ENCODE peak calls at places on chromosomes 6 and 20, in ten cellular contexts. J, A, Q, D, N, X, S, E, M and Z are unnamed samples.

GRCh38 chr20:48809672-48810071 is 18.1 kb downstream of the PREX1 start:
- DNase-seq in E (no peak), S (no peak), Q (no peak), M (no peak), A (no peak), X (no peak), D (no peak), J (no peak), N (no peak), Z (no peak)

GRCh38 chr20:19851863-19852262 is 93.8 kb downstream of the RIN2 start:
- DNase-seq in N (no peak), D (no peak), J (no peak), X (no peak), Q (no peak), A (no peak), M (no peak), S (no peak), E (no peak), Z (no peak)

GRCh38 chr6:2183235-2183634 is 62.2 kb downstream of the GMDS start:
- DNase-seq in J (no peak), N (no peak), M (no peak), A (no peak), X (no peak), E (no peak), D (no peak), S (no peak), Q (no peak), Z (no peak)

GRCh38 chr6:138001750-138002349 is 105.4 kb downstream of the PERP start:
- DNase-seq in M (peak), S (peak), N (peak), A (peak), E (no peak), J (peak), D (peak), X (peak), Q (peak), Z (no peak)

GRCh38 chr6:69370763-69371162 is 426.0 kb downstream of the LMBRD1 start:
- DNase-seq in M (no peak), E (no peak), Q (no peak), X (no peak), J (no peak), D (no peak), N (no peak), S (no peak), A (no peak), Z (no peak)

GRCh38 chr6:127532991-127533390 is 13.9 kb upstream of the MTCL3 start:
- DNase-seq in Q (no peak), A (no peak), M (no peak), S (no peak), N (no peak), D (no peak), X (no peak), J (no peak), E (no peak), Z (no peak)

GRCh38 chr6:11711994-11712698 is 66.5 kb downstream of the ADTRP start:
- DNase-seq in E (no peak), N (no peak), Q (no peak), X (no peak), A (no peak), D (no peak), M (no peak), J (no peak), S (no peak), Z (no peak)

GRCh38 chr6:104251651-104252050 is 608.1 kb downstream of the HACE1 start:
- DNase-seq in N (no peak), D (no peak), J (no peak), E (no peak), M (no peak), Q (no peak), A (no peak), S (no peak), X (no peak), Z (no peak)

GRCh38 chr20:6698056-6698455 is 69.4 kb upstream of the BMP2 start:
- DNase-seq in A (no peak), D (no peak), Q (no peak), X (peak), M (no peak), E (peak), S (peak), N (no peak), J (no peak), Z (no peak)

GRCh38 chr6:4820704-4821276 is 44.6 kb downstream of the CDYL start:
- DNase-seq in Q (no peak), M (no peak), E (no peak), X (no peak), S (no peak), J (no peak), A (no peak), D (no peak), N (no peak), Z (no peak)

GRCh38 chr6:41098366-41098765 is 25.6 kb downstream of the NFYA start:
- DNase-seq in J (no peak), E (no peak), N (no peak), S (no peak), D (no peak), Q (peak), A (no peak), M (no peak), X (no peak), Z (no peak)

GRCh38 chr6:79777713-79778579 is 146.8 kb downstream of the SH3BGRL2 start:
- DNase-seq in S (peak), D (peak), X (peak), M (no peak), A (peak), N (peak), E (peak), Q (peak), J (peak), Z (peak)

GRCh38 chr6:80959034-80959433 is 793.4 kb downstream of the TENT5A start:
- DNase-seq in A (no peak), Q (no peak), J (no peak), M (no peak), D (no peak), S (no peak), N (no peak), E (no peak), X (no peak), Z (no peak)

GRCh38 chr6:53347921-53348435 is 772 bp downstream of the ELOVL5 start:
- DNase-seq in N (peak), S (peak), Q (peak), X (peak), J (peak), M (no peak), D (peak), A (peak), E (peak), Z (peak)

GRCh38 chr6:157037165-157037564 is 260.0 kb downstream of the ARID1B start:
- DNase-seq in J (no peak), X (peak), S (no peak), D (no peak), Q (no peak), N (no peak), M (no peak), A (no peak), E (no peak), Z (no peak)

GRCh38 chr6:31822038-31822821 is 5.3 kb upstream of the HSPA1B start:
- DNase-seq in J (peak), X (peak), D (peak), E (peak), S (peak), Q (peak), N (peak), M (peak), A (peak), Z (peak)

DNA sequence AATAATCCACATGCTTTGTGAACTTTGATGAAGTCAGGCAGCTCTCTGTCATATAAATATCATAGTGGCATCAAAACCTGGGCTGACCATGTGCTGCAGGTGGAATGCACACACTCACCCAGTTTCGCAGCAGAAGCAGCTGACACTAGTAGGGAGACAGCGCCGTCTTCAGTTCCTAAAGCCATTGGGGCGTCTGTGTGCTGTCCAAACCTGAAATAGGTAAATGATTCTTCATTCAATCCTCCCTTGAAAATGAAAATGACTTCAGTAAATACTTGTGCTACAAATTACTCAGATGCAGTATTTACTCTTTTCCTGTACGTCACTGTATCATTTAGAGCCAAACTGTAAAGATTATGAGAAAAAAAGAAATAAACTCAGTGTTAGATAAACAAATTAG is 127.5 kb downstream of the EYA4 start:
- DNase-seq in J (no peak), A (no peak), E (no peak), Q (no peak), X (no peak), D (no peak), S (no peak), M (no peak), N (no peak), Z (no peak)
- TF ChIP-seq CTCF in J (no peak), A (no peak), E (peak), Q (no peak), X (peak), D (peak), S (no peak), M (no peak), N (no peak), Z (no peak)

GRCh38 chr20:60206259-60206658 is 248.0 kb downstream of the CDH26 start:
- DNase-seq in M (no peak), J (no peak), X (peak), S (no peak), D (no peak), N (peak), E (peak), Q (peak), A (no peak), Z (no peak)
- TF ChIP-seq CTCF in M (peak), J (peak), X (peak), S (no peak), D (peak), N (peak), E (peak), Q (peak), A (no peak), Z (no peak)

GRCh38 chr6:3376888-3377535 is 79.8 kb downstream of the SLC22A23 start:
- DNase-seq in N (no peak), Q (no peak), X (no peak), E (no peak), D (no peak), M (no peak), S (no peak), A (no peak), J (no peak), Z (no peak)
- TF ChIP-seq CTCF in N (no peak), Q (no peak), X (no peak), E (no peak), D (no peak), M (no peak), S (no peak), A (no peak), J (no peak), Z (no peak)

GRCh38 chr6:55674672-55675071 is 95.7 kb upstream of the HMGCLL1 start:
- DNase-seq in M (no peak), X (no peak), D (no peak), A (no peak), J (no peak), Q (no peak), E (no peak), N (no peak), S (no peak), Z (no peak)
- TF ChIP-seq CTCF in M (no peak), X (no peak), D (no peak), A (no peak), J (no peak), Q (no peak), E (no peak), N (no peak), S (no peak), Z (no peak)

GRCh38 chr6:166627039-166627874 is at the start of gene RPS6KA2:
- DNase-seq in S (peak), J (peak), D (peak), M (peak), X (peak), N (peak), E (peak), A (peak), Q (peak), Z (peak)
- TF ChIP-seq CTCF in S (no peak), J (no peak), D (peak), M (no peak), X (no peak), N (no peak), E (no peak), A (no peak), Q (no peak), Z (no peak)

DNA sequence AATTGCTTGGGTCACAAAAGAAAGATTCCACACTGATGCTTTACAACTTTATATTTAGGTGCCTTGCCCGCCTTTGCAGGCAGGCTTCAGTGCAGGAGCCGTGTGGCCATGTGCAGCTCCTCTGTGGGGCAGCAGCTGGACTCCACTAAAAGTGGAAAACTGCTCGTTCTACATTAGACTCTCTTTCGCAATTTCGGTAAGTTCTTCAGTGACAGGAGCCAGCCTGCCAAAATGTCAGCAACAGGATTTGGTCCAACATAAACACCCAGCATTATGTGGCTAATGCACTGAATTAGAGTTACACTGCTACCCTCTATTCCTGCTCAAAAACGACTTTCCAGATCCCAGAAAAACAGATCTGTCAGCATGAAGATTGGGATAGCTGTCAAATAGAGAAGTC is 174.4 kb upstream of the KCNK16 start:
- DNase-seq in J (no peak), X (peak), N (no peak), S (peak), D (peak), A (peak), E (no peak), M (peak), Q (no peak), Z (peak)
- TF ChIP-seq CTCF in J (no peak), X (no peak), N (no peak), S (no peak), D (no peak), A (no peak), E (no peak), M (no peak), Q (no peak), Z (no peak)